ENCODE peak calls at places on chromosomes 13 and 19, in four cellular contexts. M, V, G and W are unnamed samples.
A peak's percentile ranks its signal among the peaks of the same experiment; 100 is the strongest.

GRCh38 chr19:45117167-45117594 is 24.2 kb downstream of the PPP1R37 start:
- DNase-seq in M (peak; percentile 20), V (no peak), G (no peak), W (no peak)

GRCh38 chr19:7371001-7371400 is 22.3 kb downstream of the ARHGEF18 start:
- DNase-seq in M (no peak), V (no peak), G (no peak), W (no peak)

GRCh38 chr13:109389456-109389855 is 396.9 kb downstream of the IRS2 start:
- DNase-seq in M (peak; percentile 37), V (no peak), G (no peak), W (no peak)

GRCh38 chr19:5954293-5954692 is 23.6 kb downstream of the RANBP3 start:
- DNase-seq in M (peak; percentile 23), V (no peak), G (no peak), W (no peak)

GRCh38 chr19:17762505-17763229 is 11.4 kb downstream of the FCHO1 start:
- DNase-seq in M (peak; percentile 62), V (peak; percentile 97), G (peak; percentile 92), W (peak; percentile 90)

GRCh38 chr19:2811221-2811722 is 8.4 kb upstream of the ZNF554 start:
- DNase-seq in M (no peak), V (no peak), G (no peak), W (no peak)

GRCh38 chr13:83499286-83499685 is 383.0 kb downstream of the SLITRK1 start:
- DNase-seq in M (peak; percentile 14), V (no peak), G (no peak), W (no peak)

GRCh38 chr19:22893855-22894270 is 61.8 kb downstream of the ZNF723 start:
- DNase-seq in M (no peak), V (no peak), G (no peak), W (no peak)

GRCh38 chr19:43719378-43719868 is 3.5 kb downstream of the IRGC start:
- DNase-seq in M (no peak), V (no peak), G (no peak), W (no peak)

GRCh38 chr13:73618275-73618865 is 515.8 kb downstream of the KLF12 start:
- DNase-seq in M (no peak), V (no peak), G (no peak), W (no peak)

GRCh38 chr13:90099847-90100246 is 1247.6 kb upstream of the MIR17HG start:
- DNase-seq in M (no peak), V (no peak), G (no peak), W (no peak)

GRCh38 chr19:45782820-45783785 is 813 bp upstream of the DMPK start:
- DNase-seq in M (peak; percentile 71), V (peak; percentile 36), G (no peak), W (no peak)

GRCh38 chr13:34035676-34036325 is 217.9 kb downstream of the RFC3 start:
- DNase-seq in M (no peak), V (no peak), G (no peak), W (no peak)

GRCh38 chr13:46641274-46642081 is 88.5 kb downstream of the LRCH1 start:
- DNase-seq in M (no peak), V (no peak), G (no peak), W (no peak)

GRCh38 chr13:94080527-94080926 is 399.0 kb downstream of the DCT start:
- DNase-seq in M (no peak), V (no peak), G (no peak), W (peak; percentile 70)

GRCh38 chr13:102402292-102402691 is 444 bp upstream of the FGF14 start:
- DNase-seq in M (peak; percentile 39), V (peak; percentile 92), G (peak; percentile 62), W (peak; percentile 96)

GRCh38 chr13:24407844-24408243 is 98.5 kb downstream of the C1QTNF9 start:
- DNase-seq in M (no peak), V (no peak), G (no peak), W (no peak)

GRCh38 chr19:52142001-52142595 is 2.4 kb upstream of the ZNF616 start:
- DNase-seq in M (no peak), V (no peak), G (no peak), W (no peak)

GRCh38 chr13:113742445-113743120 is 16.4 kb upstream of the TMEM255B start:
- DNase-seq in M (no peak), V (no peak), G (no peak), W (no peak)

GRCh38 chr19:30116984-30117555 is 175.0 kb downstream of the URI1 start:
- DNase-seq in M (no peak), V (no peak), G (no peak), W (peak; percentile 7)

GRCh38 chr19:33512021-33512420 is 9.6 kb downstream of the PEPD start:
- DNase-seq in M (no peak), V (no peak), G (no peak), W (no peak)

GRCh38 chr13:104740616-104741222 is 1674.5 kb upstream of the SLC10A2 start:
- DNase-seq in M (no peak), V (no peak), G (no peak), W (no peak)

GRCh38 chr19:37654118-37654517 is 1.1 kb downstream of the ZFP30 start:
- DNase-seq in M (no peak), V (no peak), G (no peak), W (no peak)

GRCh38 chr13:42174344-42175162 is 97.4 kb upstream of the AKAP11 start:
- DNase-seq in M (peak; percentile 73), V (no peak), G (no peak), W (peak; percentile 63)

GRCh38 chr13:113839536-113840204 is 24.2 kb downstream of the GAS6 start:
- DNase-seq in M (no peak), V (no peak), G (no peak), W (no peak)

GRCh38 chr19:2511991-2512390 is 36.1 kb downstream of the GADD45B start:
- DNase-seq in M (no peak), V (no peak), G (no peak), W (no peak)

GRCh38 chr13:25034173-25034572 is 61.8 kb upstream of the PABPC3 start:
- DNase-seq in M (no peak), V (no peak), G (no peak), W (no peak)

GRCh38 chr19:3229346-3229743 is 4.9 kb downstream of the CELF5 start:
- DNase-seq in M (no peak), V (no peak), G (no peak), W (no peak)

GRCh38 chr13:50599046-50599445 is 244.4 kb downstream of the DLEU7 start:
- DNase-seq in M (no peak), V (no peak), G (no peak), W (no peak)

GRCh38 chr19:3157096-3157845 is 21.3 kb upstream of the S1PR4 start:
- DNase-seq in M (no peak), V (no peak), G (no peak), W (no peak)

GRCh38 chr13:30409911-30410704 is 12.2 kb upstream of the UBE2L5 start:
- DNase-seq in M (peak; percentile 85), V (no peak), G (no peak), W (peak; percentile 13)

GRCh38 chr19:11659612-11660011 is 62.3 kb downstream of the ZNF627 start:
- DNase-seq in M (peak; percentile 12), V (no peak), G (no peak), W (no peak)

GRCh38 chr19:6378036-6378435 is 2.3 kb upstream of the PSPN start:
- DNase-seq in M (peak; percentile 41), V (no peak), G (no peak), W (peak; percentile 88)

GRCh38 chr19:29098863-29099481 is 114.0 kb downstream of the UQCRFS1 start:
- DNase-seq in M (peak; percentile 77), V (no peak), G (no peak), W (no peak)

GRCh38 chr13:20124303-20124702 is 36.5 kb downstream of the GJA3 start:
- DNase-seq in M (peak; percentile 45), V (peak; percentile 1), G (no peak), W (no peak)

GRCh38 chr13:20118268-20119140 is 42.3 kb downstream of the GJA3 start:
- DNase-seq in M (no peak), V (peak; percentile 70), G (no peak), W (peak; percentile 57)

GRCh38 chr13:20116213-20116612 is 44.6 kb downstream of the GJA3 start:
- DNase-seq in M (no peak), V (no peak), G (no peak), W (peak; percentile 56)

GRCh38 chr13:20121154-20121515 is 39.7 kb downstream of the GJA3 start:
- DNase-seq in M (no peak), V (no peak), G (no peak), W (no peak)

GRCh38 chr13:20119960-20120359 is 40.9 kb downstream of the GJA3 start:
- DNase-seq in M (no peak), V (no peak), G (no peak), W (no peak)
- H3K4me2 ChIP-seq in M (no peak overlapping the region), V (peak overlapping the region; percentile 51), G (no peak overlapping the region), W (no peak overlapping the region)

GRCh38 chr13:22316494-22317025 is 645.7 kb downstream of the FGF9 start:
- DNase-seq in M (no peak), V (no peak), G (no peak), W (no peak)

GRCh38 chr13:22312405-22312803 is 641.5 kb downstream of the FGF9 start:
- DNase-seq in M (no peak), V (no peak), G (no peak), W (no peak)

DNA sequence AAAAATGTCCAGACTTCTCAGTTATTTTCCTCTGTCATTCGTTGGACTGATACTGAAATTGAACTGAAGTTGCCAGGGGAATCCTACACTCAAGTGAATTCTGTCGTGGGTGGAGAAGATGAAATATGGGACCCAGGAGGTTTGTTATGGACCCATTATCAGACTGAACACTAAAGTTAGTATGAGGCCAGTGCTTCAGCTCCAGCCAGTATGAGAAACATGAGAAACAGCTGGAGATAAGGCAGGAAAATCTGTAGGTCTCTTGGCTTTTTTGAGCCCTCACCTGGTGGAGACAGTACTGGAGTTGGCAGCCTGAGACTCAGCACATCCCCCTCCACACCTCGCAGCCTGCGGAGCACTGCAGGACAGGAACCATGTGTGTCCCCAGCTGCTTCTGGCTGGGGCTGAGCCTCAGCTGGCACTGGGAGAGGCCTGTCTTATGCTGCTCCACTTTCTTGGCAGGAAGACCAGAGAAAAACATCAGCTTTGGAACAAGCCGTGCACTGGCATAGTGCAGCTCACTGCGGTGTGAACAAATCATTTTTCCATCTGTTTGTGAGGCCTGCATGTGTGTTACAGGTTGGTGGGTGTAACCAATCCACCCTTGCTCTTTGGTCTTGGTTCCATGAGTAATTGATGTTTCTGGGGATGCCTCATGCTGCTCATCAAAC is 641.0 kb downstream of the FGF9 start:
- DNase-seq in M (no peak), V (peak; percentile 31), G (no peak), W (peak; percentile 8)
- H3K56ac ChIP-seq in M (no peak overlapping the region), V (no peak overlapping the region), G (no peak overlapping the region), W (no peak overlapping the region)

GRCh38 chr13:74761794-74762193 is 627.6 kb upstream of the KLF12 start:
- DNase-seq in M (no peak), V (no peak), G (no peak), W (peak; percentile 9)
- H3K23ac ChIP-seq in M (no peak overlapping the region), V (no peak overlapping the region), G (no peak overlapping the region), W (no peak overlapping the region)

DNA sequence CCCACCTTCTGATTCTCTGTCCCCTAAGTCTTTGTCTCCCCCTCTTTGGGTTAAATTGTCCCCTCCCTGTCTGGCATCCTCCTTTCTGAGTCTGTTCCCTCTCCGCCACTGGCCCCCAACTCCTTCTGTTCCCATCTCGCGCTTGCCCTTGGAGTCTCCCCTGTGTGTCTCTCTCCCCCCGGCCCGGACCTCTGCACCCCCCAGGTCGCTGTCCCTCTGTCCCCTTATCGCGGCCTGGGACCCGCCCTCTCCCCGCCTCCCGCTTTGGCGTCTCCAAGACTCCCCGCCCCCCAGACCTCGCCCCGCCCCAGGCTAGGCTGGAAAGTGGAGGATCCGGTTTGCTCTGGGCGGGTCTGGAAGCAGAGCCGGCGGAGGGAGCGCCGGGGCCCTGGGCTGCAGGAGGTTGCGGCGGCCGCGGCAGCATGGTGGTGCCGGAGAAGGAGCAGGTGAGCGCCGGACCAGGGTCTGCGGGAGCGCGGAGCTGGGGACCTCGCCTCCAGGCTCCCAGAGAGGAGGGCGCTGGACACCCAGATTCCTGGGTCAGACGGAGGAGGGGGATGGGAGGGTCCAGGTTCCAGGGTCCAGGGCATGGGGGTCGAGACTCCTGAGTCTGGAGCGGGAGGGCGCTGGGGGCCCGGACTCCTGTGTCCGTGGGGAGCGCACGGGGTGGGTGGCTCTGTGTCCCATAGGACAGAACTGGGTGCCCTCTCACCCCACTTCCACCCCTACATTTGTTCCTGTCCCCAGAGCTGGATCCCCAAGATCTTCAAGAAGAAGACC is at the start of gene TRPM4:
- DNase-seq in M (peak; percentile 61), V (peak; percentile 92), G (peak; percentile 95), W (peak; percentile 94)
- H3K4me2 ChIP-seq in M (peak within 1 kb of the TSS; percentile 88), V (peak within 1 kb of the TSS; percentile 87), G (peak within 1 kb of the TSS; percentile 92), W (peak within 1 kb of the TSS; percentile 70)